ENCODE peak calls at places on chromosomes 5 and 9, in six cellular contexts. One of them, this sample, is unnamed.

GRCh38 chr5:169933127-169933526 is 47.2 kb downstream of the INSYN2B start:
- DNase-seq in left lung: no peak
- DNase-seq in GM06990: no peak
- DNase-seq in IMR-90: no peak
- DNase-seq in tibial artery: no peak
- DNase-seq in mammary epithelial cell: no peak
- DNase-seq in this sample: no peak

GRCh38 chr5:77211691-77212047 is 1.2 kb downstream of the PDE8B start:
- DNase-seq in tibial artery: no peak
- DNase-seq in GM06990: no peak
- DNase-seq in IMR-90: no peak
- DNase-seq in mammary epithelial cell: no peak
- DNase-seq in left lung: no peak
- DNase-seq in this sample: no peak

GRCh38 chr9:81825831-81826540 is 102.2 kb upstream of the SPATA31D4 start:
- DNase-seq in IMR-90: peak; percentile 30
- DNase-seq in left lung: no peak
- DNase-seq in mammary epithelial cell: no peak
- DNase-seq in tibial artery: no peak
- DNase-seq in GM06990: no peak
- DNase-seq in this sample: peak; percentile 77

GRCh38 chr5:155050384-155051019 is 36.9 kb downstream of the KIF4B start:
- DNase-seq in mammary epithelial cell: no peak
- DNase-seq in left lung: no peak
- DNase-seq in IMR-90: no peak
- DNase-seq in GM06990: no peak
- DNase-seq in tibial artery: no peak
- DNase-seq in this sample: no peak

GRCh38 chr5:57538341-57538955 is 55.8 kb upstream of the ACTBL2 start:
- DNase-seq in IMR-90: peak; percentile 79
- DNase-seq in GM06990: no peak
- DNase-seq in mammary epithelial cell: peak; percentile 93
- DNase-seq in tibial artery: no peak
- DNase-seq in left lung: no peak
- DNase-seq in this sample: peak; percentile 73

GRCh38 chr9:38417003-38417965 is 7.0 kb downstream of the IGFBPL1 start:
- DNase-seq in left lung: no peak
- DNase-seq in GM06990: no peak
- DNase-seq in mammary epithelial cell: peak; percentile 17
- DNase-seq in IMR-90: no peak
- DNase-seq in tibial artery: no peak
- DNase-seq in this sample: peak; percentile 34

GRCh38 chr5:97478513-97478912 is 295.5 kb upstream of the RIOK2 start:
- DNase-seq in GM06990: no peak
- DNase-seq in left lung: no peak
- DNase-seq in tibial artery: no peak
- DNase-seq in IMR-90: no peak
- DNase-seq in mammary epithelial cell: no peak
- DNase-seq in this sample: no peak

GRCh38 chr5:29296548-29296947 is 1896.9 kb upstream of the CDH6 start:
- DNase-seq in left lung: no peak
- DNase-seq in GM06990: peak; percentile 1
- DNase-seq in tibial artery: no peak
- DNase-seq in mammary epithelial cell: no peak
- DNase-seq in IMR-90: no peak
- DNase-seq in this sample: no peak

GRCh38 chr5:127002390-127002789 is 28.0 kb downstream of the MARCHF3 start:
- DNase-seq in tibial artery: no peak
- DNase-seq in mammary epithelial cell: no peak
- DNase-seq in IMR-90: peak; percentile 34
- DNase-seq in GM06990: no peak
- DNase-seq in left lung: no peak
- DNase-seq in this sample: no peak

GRCh38 chr9:6449645-6450044 is 36.6 kb downstream of the UHRF2 start:
- DNase-seq in mammary epithelial cell: no peak
- DNase-seq in GM06990: no peak
- DNase-seq in left lung: no peak
- DNase-seq in IMR-90: no peak
- DNase-seq in tibial artery: no peak
- DNase-seq in this sample: no peak

GRCh38 chr5:80275347-80275746 is 19.5 kb upstream of the SERINC5 start:
- DNase-seq in tibial artery: no peak
- DNase-seq in IMR-90: peak; percentile 21
- DNase-seq in left lung: no peak
- DNase-seq in GM06990: no peak
- DNase-seq in mammary epithelial cell: no peak
- DNase-seq in this sample: peak; percentile 12

GRCh38 chr9:125428060-125428481 is 166.4 kb downstream of the GAPVD1 start:
- DNase-seq in tibial artery: no peak
- DNase-seq in left lung: no peak
- DNase-seq in mammary epithelial cell: peak; percentile 11
- DNase-seq in IMR-90: no peak
- DNase-seq in GM06990: peak; percentile 46
- DNase-seq in this sample: no peak

GRCh38 chr9:102135768-102136167 is 397.3 kb upstream of the GRIN3A start:
- DNase-seq in tibial artery: no peak
- DNase-seq in IMR-90: no peak
- DNase-seq in left lung: no peak
- DNase-seq in mammary epithelial cell: no peak
- DNase-seq in GM06990: no peak
- DNase-seq in this sample: no peak

GRCh38 chr9:112037281-112038016 is 137.6 kb downstream of the SUSD1 start:
- DNase-seq in tibial artery: no peak
- DNase-seq in mammary epithelial cell: no peak
- DNase-seq in left lung: no peak
- DNase-seq in GM06990: peak; percentile 85
- DNase-seq in IMR-90: peak; percentile 94
- DNase-seq in this sample: no peak

GRCh38 chr5:82164957-82165698 is 113.0 kb downstream of the RPS23 start:
- DNase-seq in IMR-90: peak; percentile 84
- DNase-seq in mammary epithelial cell: no peak
- DNase-seq in GM06990: no peak
- DNase-seq in left lung: no peak
- DNase-seq in tibial artery: no peak
- DNase-seq in this sample: peak; percentile 82

GRCh38 chr5:139903450-139903804 is 107.8 kb downstream of the PSD2 start:
- DNase-seq in tibial artery: no peak
- DNase-seq in IMR-90: no peak
- DNase-seq in left lung: no peak
- DNase-seq in mammary epithelial cell: no peak
- DNase-seq in GM06990: no peak
- DNase-seq in this sample: no peak

GRCh38 chr5:64599226-64599625 is 91.1 kb upstream of the SHISAL2B start:
- DNase-seq in IMR-90: no peak
- DNase-seq in left lung: no peak
- DNase-seq in tibial artery: no peak
- DNase-seq in GM06990: no peak
- DNase-seq in mammary epithelial cell: no peak
- DNase-seq in this sample: no peak

GRCh38 chr5:139514486-139514856 is 31.9 kb upstream of the STING1 start:
- DNase-seq in mammary epithelial cell: peak; percentile 81
- DNase-seq in IMR-90: no peak
- DNase-seq in tibial artery: no peak
- DNase-seq in left lung: no peak
- DNase-seq in GM06990: no peak
- DNase-seq in this sample: peak; percentile 84

GRCh38 chr9:105694320-105694847 is at the start of gene TMEM38B:
- DNase-seq in IMR-90: peak; percentile 58
- DNase-seq in mammary epithelial cell: peak; percentile 67
- DNase-seq in tibial artery: peak; percentile 59
- DNase-seq in left lung: peak; percentile 80
- DNase-seq in GM06990: peak; percentile 90
- DNase-seq in this sample: peak; percentile 54

GRCh38 chr5:180787025-180787424 is 15.6 kb downstream of the MGAT1 start:
- DNase-seq in tibial artery: no peak
- DNase-seq in mammary epithelial cell: no peak
- DNase-seq in left lung: no peak
- DNase-seq in GM06990: no peak
- DNase-seq in IMR-90: peak; percentile 29
- DNase-seq in this sample: no peak

GRCh38 chr5:111756701-111757581 is at the start of gene NREP:
- DNase-seq in IMR-90: peak; percentile 97
- DNase-seq in mammary epithelial cell: peak; percentile 93
- DNase-seq in tibial artery: peak; percentile 85
- DNase-seq in GM06990: peak; percentile 29
- DNase-seq in left lung: peak; percentile 89
- DNase-seq in this sample: peak; percentile 88

GRCh38 chr5:123776761-123777160 is 264.8 kb downstream of the CSNK1G3 start:
- DNase-seq in mammary epithelial cell: peak; percentile 34
- DNase-seq in IMR-90: peak; percentile 88
- DNase-seq in left lung: no peak
- DNase-seq in GM06990: no peak
- DNase-seq in tibial artery: no peak
- DNase-seq in this sample: peak; percentile 50

GRCh38 chr9:78319197-78320029 is 22.5 kb downstream of the PSAT1 start:
- DNase-seq in IMR-90: no peak
- DNase-seq in GM06990: no peak
- DNase-seq in tibial artery: no peak
- DNase-seq in mammary epithelial cell: no peak
- DNase-seq in left lung: no peak
- DNase-seq in this sample: no peak
- H3K36me3 ChIP-seq in IMR-90: peaks cover 61% of the 10 kb centered on the region
- H3K36me3 ChIP-seq in GM06990: peaks cover 3% of the 10 kb centered on the region
- H3K36me3 ChIP-seq in tibial artery: no peaks in the 10 kb centered on the region
- H3K36me3 ChIP-seq in mammary epithelial cell: peaks cover 31% of the 10 kb centered on the region
- H3K36me3 ChIP-seq in left lung: no peaks in the 10 kb centered on the region
- H3K36me3 ChIP-seq in this sample: peaks cover 50% of the 10 kb centered on the region

GRCh38 chr9:136910901-136911245 is 24.6 kb downstream of the TRAF2 start:
- DNase-seq in GM06990: no peak
- DNase-seq in IMR-90: no peak
- DNase-seq in left lung: no peak
- DNase-seq in mammary epithelial cell: no peak
- DNase-seq in tibial artery: no peak
- DNase-seq in this sample: no peak
- TF ChIP-seq CTCF in GM06990: peak; percentile 17
- TF ChIP-seq CTCF in IMR-90: no peak
- TF ChIP-seq CTCF in left lung: no peak
- TF ChIP-seq CTCF in mammary epithelial cell: no peak
- TF ChIP-seq CTCF in tibial artery: no peak
- TF ChIP-seq CTCF in this sample: peak; percentile 3

DNA sequence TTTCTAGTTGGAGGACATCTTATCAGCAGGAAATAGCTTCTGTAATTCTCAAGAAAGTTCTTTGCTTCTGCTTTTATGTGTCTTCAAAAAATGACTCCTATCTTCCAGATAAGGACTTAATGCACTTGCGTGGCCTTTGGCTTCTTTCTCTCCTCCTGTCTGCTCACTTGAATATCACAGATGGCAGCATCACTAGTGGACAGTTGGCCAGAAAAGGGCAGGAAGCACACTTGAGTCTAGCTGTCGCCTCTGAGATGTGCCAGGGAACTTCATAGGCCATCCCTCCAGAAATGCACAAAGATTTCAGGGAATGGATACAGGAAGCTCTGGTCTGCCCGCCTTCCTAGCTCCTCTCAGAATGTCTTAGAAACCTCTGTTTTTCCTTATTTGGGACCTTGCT is 22.3 kb upstream of the LTC4S start:
- DNase-seq in tibial artery: no peak
- DNase-seq in mammary epithelial cell: no peak
- DNase-seq in GM06990: no peak
- DNase-seq in left lung: no peak
- DNase-seq in IMR-90: no peak
- DNase-seq in this sample: no peak
- H3K36me3 ChIP-seq in tibial artery: peaks cover 98% of the 10 kb centered on the region
- H3K36me3 ChIP-seq in mammary epithelial cell: peaks cover 21% of the 10 kb centered on the region
- H3K36me3 ChIP-seq in GM06990: peaks cover 31% of the 10 kb centered on the region
- H3K36me3 ChIP-seq in left lung: no peaks in the 10 kb centered on the region
- H3K36me3 ChIP-seq in IMR-90: peaks cover 73% of the 10 kb centered on the region
- H3K36me3 ChIP-seq in this sample: peaks cover 36% of the 10 kb centered on the region

GRCh38 chr5:66440202-66440680 is 156.0 kb upstream of the MAST4 start:
- DNase-seq in mammary epithelial cell: peak; percentile 53
- DNase-seq in IMR-90: peak; percentile 4
- DNase-seq in tibial artery: peak; percentile 45
- DNase-seq in left lung: no peak
- DNase-seq in GM06990: peak; percentile 32
- DNase-seq in this sample: peak; percentile 37

DNA sequence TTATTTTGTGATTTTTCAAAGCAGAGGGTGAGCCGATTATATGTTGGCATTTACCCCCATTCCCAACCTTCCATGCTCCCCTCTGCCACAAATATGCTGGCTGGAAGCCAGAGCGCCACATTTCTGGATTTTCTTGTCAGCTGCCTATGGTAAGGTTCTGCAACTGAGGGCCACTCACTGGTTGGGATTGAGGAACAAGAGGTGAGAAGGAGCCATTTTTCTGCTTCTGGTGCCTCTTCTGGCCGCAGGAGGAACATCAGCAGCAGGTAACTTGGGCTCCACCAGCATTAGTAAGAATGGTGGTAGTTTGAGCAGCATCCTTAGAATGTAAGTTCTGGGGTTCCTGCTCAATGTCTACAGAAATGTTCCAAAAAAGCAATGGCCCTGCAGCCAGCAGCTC is 159.5 kb upstream of the MAST4 start:
- DNase-seq in IMR-90: no peak
- DNase-seq in mammary epithelial cell: no peak
- DNase-seq in left lung: no peak
- DNase-seq in GM06990: no peak
- DNase-seq in tibial artery: no peak
- DNase-seq in this sample: peak; percentile 30
- TF ChIP-seq CTCF in IMR-90: peak; percentile 3
- TF ChIP-seq CTCF in mammary epithelial cell: peak; percentile 41
- TF ChIP-seq CTCF in left lung: no peak
- TF ChIP-seq CTCF in GM06990: peak; percentile 67
- TF ChIP-seq CTCF in tibial artery: no peak
- TF ChIP-seq CTCF in this sample: peak; percentile 35

GRCh38 chr9:18058564-18058963 is 415.4 kb upstream of the ADAMTSL1 start:
- DNase-seq in mammary epithelial cell: no peak
- DNase-seq in GM06990: no peak
- DNase-seq in IMR-90: no peak
- DNase-seq in tibial artery: no peak
- DNase-seq in left lung: no peak
- DNase-seq in this sample: no peak

GRCh38 chr9:18061332-18061731 is 412.6 kb upstream of the ADAMTSL1 start:
- DNase-seq in IMR-90: no peak
- DNase-seq in tibial artery: no peak
- DNase-seq in GM06990: no peak
- DNase-seq in left lung: no peak
- DNase-seq in mammary epithelial cell: no peak
- DNase-seq in this sample: no peak

GRCh38 chr9:18059043-18059442 is 414.9 kb upstream of the ADAMTSL1 start:
- DNase-seq in left lung: no peak
- DNase-seq in GM06990: no peak
- DNase-seq in IMR-90: no peak
- DNase-seq in mammary epithelial cell: no peak
- DNase-seq in tibial artery: no peak
- DNase-seq in this sample: no peak

GRCh38 chr9:18060304-18060934 is 413.5 kb upstream of the ADAMTSL1 start:
- DNase-seq in GM06990: no peak
- DNase-seq in mammary epithelial cell: no peak
- DNase-seq in tibial artery: no peak
- DNase-seq in left lung: no peak
- DNase-seq in IMR-90: no peak
- DNase-seq in this sample: peak; percentile 81

GRCh38 chr9:18059447-18059846 is 414.5 kb upstream of the ADAMTSL1 start:
- DNase-seq in left lung: no peak
- DNase-seq in IMR-90: no peak
- DNase-seq in mammary epithelial cell: no peak
- DNase-seq in GM06990: no peak
- DNase-seq in tibial artery: no peak
- DNase-seq in this sample: no peak
- H3K36me3 ChIP-seq in left lung: no peaks in the 10 kb centered on the region
- H3K36me3 ChIP-seq in IMR-90: no peaks in the 10 kb centered on the region
- H3K36me3 ChIP-seq in mammary epithelial cell: no peaks in the 10 kb centered on the region
- H3K36me3 ChIP-seq in GM06990: no peaks in the 10 kb centered on the region
- H3K36me3 ChIP-seq in tibial artery: no peaks in the 10 kb centered on the region
- H3K36me3 ChIP-seq in this sample: no peaks in the 10 kb centered on the region

GRCh38 chr9:129145841-129146292 is 32.2 kb downstream of the IER5L start:
- DNase-seq in IMR-90: peak; percentile 94
- DNase-seq in left lung: peak; percentile 71
- DNase-seq in tibial artery: no peak
- DNase-seq in GM06990: no peak
- DNase-seq in mammary epithelial cell: no peak
- DNase-seq in this sample: no peak
- TF ChIP-seq CTCF in IMR-90: no peak
- TF ChIP-seq CTCF in left lung: no peak
- TF ChIP-seq CTCF in tibial artery: no peak
- TF ChIP-seq CTCF in GM06990: no peak
- TF ChIP-seq CTCF in mammary epithelial cell: no peak
- TF ChIP-seq CTCF in this sample: no peak

This sample was measured in bronchial epithelial cell.